ENCODE peak calls at places on chromosomes 12 and 14, in six cellular contexts. One of them, this sample, is unnamed.

GRCh38 chr12:11622774-11623375 is 26.6 kb upstream of the ETV6 start:
- DNase-seq in foreskin fibroblast: peak
- DNase-seq in uterus: no peak
- DNase-seq in mucosa of descending colon: no peak
- DNase-seq in body of pancreas: no peak
- DNase-seq in PC-9: peak
- DNase-seq in this sample: no peak

GRCh38 chr12:89372584-89373370 is 20.5 kb upstream of the DUSP6 start:
- DNase-seq in foreskin fibroblast: peak
- DNase-seq in uterus: no peak
- DNase-seq in mucosa of descending colon: no peak
- DNase-seq in body of pancreas: no peak
- DNase-seq in PC-9: peak
- DNase-seq in this sample: no peak

GRCh38 chr12:25017336-25017735 is 68.4 kb upstream of the BCAT1 start:
- DNase-seq in foreskin fibroblast: peak
- DNase-seq in uterus: no peak
- DNase-seq in mucosa of descending colon: no peak
- DNase-seq in body of pancreas: no peak
- DNase-seq in PC-9: no peak
- DNase-seq in this sample: no peak

GRCh38 chr12:101670007-101670671 is 27.3 kb upstream of the CHPT1 start:
- DNase-seq in foreskin fibroblast: peak
- DNase-seq in uterus: no peak
- DNase-seq in mucosa of descending colon: peak
- DNase-seq in body of pancreas: peak
- DNase-seq in PC-9: no peak
- DNase-seq in this sample: peak

GRCh38 chr12:87274594-87275245 is 754.5 kb downstream of the C12orf50 start:
- DNase-seq in foreskin fibroblast: no peak
- DNase-seq in uterus: no peak
- DNase-seq in mucosa of descending colon: no peak
- DNase-seq in body of pancreas: no peak
- DNase-seq in PC-9: no peak
- DNase-seq in this sample: no peak

GRCh38 chr14:71290301-71290700 is 383.0 kb downstream of the PCNX1 start:
- DNase-seq in foreskin fibroblast: no peak
- DNase-seq in uterus: no peak
- DNase-seq in mucosa of descending colon: no peak
- DNase-seq in body of pancreas: no peak
- DNase-seq in PC-9: no peak
- DNase-seq in this sample: no peak

GRCh38 chr14:24110060-24110459 is 4.5 kb upstream of the DCAF11 start:
- DNase-seq in foreskin fibroblast: no peak
- DNase-seq in uterus: no peak
- DNase-seq in mucosa of descending colon: no peak
- DNase-seq in body of pancreas: no peak
- DNase-seq in PC-9: peak
- DNase-seq in this sample: no peak

GRCh38 chr12:102343361-102344121 is 136.8 kb downstream of the IGF1 start:
- DNase-seq in foreskin fibroblast: peak
- DNase-seq in uterus: no peak
- DNase-seq in mucosa of descending colon: no peak
- DNase-seq in body of pancreas: peak
- DNase-seq in PC-9: peak
- DNase-seq in this sample: no peak

GRCh38 chr12:63132201-63132600 is 18.8 kb downstream of the AVPR1A start:
- DNase-seq in foreskin fibroblast: no peak
- DNase-seq in uterus: no peak
- DNase-seq in mucosa of descending colon: no peak
- DNase-seq in body of pancreas: no peak
- DNase-seq in PC-9: no peak
- DNase-seq in this sample: no peak

GRCh38 chr12:33828326-33828725 is 194.0 kb upstream of the ALG10 start:
- DNase-seq in foreskin fibroblast: no peak
- DNase-seq in uterus: no peak
- DNase-seq in mucosa of descending colon: no peak
- DNase-seq in body of pancreas: no peak
- DNase-seq in PC-9: no peak
- DNase-seq in this sample: no peak

GRCh38 chr12:46373303-46374182 is 970 bp upstream of the SLC38A2 start:
- DNase-seq in foreskin fibroblast: peak
- DNase-seq in uterus: peak
- DNase-seq in mucosa of descending colon: peak
- DNase-seq in body of pancreas: peak
- DNase-seq in PC-9: no peak
- DNase-seq in this sample: peak

GRCh38 chr14:99698642-99699041 is 14.5 kb downstream of the CYP46A1 start:
- DNase-seq in foreskin fibroblast: no peak
- DNase-seq in uterus: no peak
- DNase-seq in mucosa of descending colon: no peak
- DNase-seq in body of pancreas: no peak
- DNase-seq in PC-9: no peak
- DNase-seq in this sample: no peak

GRCh38 chr14:30974628-30975027 is 50.8 kb upstream of the AP4S1 start:
- DNase-seq in foreskin fibroblast: peak
- DNase-seq in uterus: no peak
- DNase-seq in mucosa of descending colon: no peak
- DNase-seq in body of pancreas: no peak
- DNase-seq in PC-9: no peak
- DNase-seq in this sample: no peak

GRCh38 chr12:31999692-32000091 is 40.5 kb downstream of the RESF1 start:
- DNase-seq in foreskin fibroblast: no peak
- DNase-seq in uterus: no peak
- DNase-seq in mucosa of descending colon: no peak
- DNase-seq in body of pancreas: no peak
- DNase-seq in PC-9: no peak
- DNase-seq in this sample: no peak

GRCh38 chr14:102075155-102075554 is 11.7 kb downstream of the HSP90AA1 start:
- DNase-seq in foreskin fibroblast: no peak
- DNase-seq in uterus: no peak
- DNase-seq in mucosa of descending colon: no peak
- DNase-seq in body of pancreas: no peak
- DNase-seq in PC-9: no peak
- DNase-seq in this sample: no peak

GRCh38 chr12:112496493-112496892 is 77.7 kb downstream of the PTPN11 start:
- DNase-seq in foreskin fibroblast: no peak
- DNase-seq in uterus: no peak
- DNase-seq in mucosa of descending colon: no peak
- DNase-seq in body of pancreas: no peak
- DNase-seq in PC-9: no peak
- DNase-seq in this sample: peak

GRCh38 chr12:91606662-91607377 is 424.2 kb upstream of the DCN start:
- DNase-seq in foreskin fibroblast: no peak
- DNase-seq in uterus: no peak
- DNase-seq in mucosa of descending colon: no peak
- DNase-seq in body of pancreas: no peak
- DNase-seq in PC-9: no peak
- DNase-seq in this sample: no peak

GRCh38 chr14:93115920-93116675 is at the start of gene ITPK1:
- DNase-seq in foreskin fibroblast: peak
- DNase-seq in uterus: peak
- DNase-seq in mucosa of descending colon: peak
- DNase-seq in body of pancreas: peak
- DNase-seq in PC-9: no peak
- DNase-seq in this sample: peak

GRCh38 chr14:93587330-93587729 is 156.6 kb downstream of the UNC79 start:
- DNase-seq in foreskin fibroblast: no peak
- DNase-seq in uterus: no peak
- DNase-seq in mucosa of descending colon: no peak
- DNase-seq in body of pancreas: no peak
- DNase-seq in PC-9: no peak
- DNase-seq in this sample: no peak

GRCh38 chr14:94827711-94828505 is 58.0 kb upstream of the GSC start:
- DNase-seq in foreskin fibroblast: no peak
- DNase-seq in uterus: peak
- DNase-seq in mucosa of descending colon: no peak
- DNase-seq in body of pancreas: no peak
- DNase-seq in PC-9: no peak
- DNase-seq in this sample: no peak

GRCh38 chr12:109097435-109098141 is at the start of gene UNG:
- DNase-seq in foreskin fibroblast: peak
- DNase-seq in uterus: peak
- DNase-seq in mucosa of descending colon: peak
- DNase-seq in body of pancreas: peak
- DNase-seq in PC-9: peak
- DNase-seq in this sample: peak

GRCh38 chr12:109099426-109100020 is 2.1 kb downstream of the UNG start:
- DNase-seq in foreskin fibroblast: peak
- DNase-seq in uterus: no peak
- DNase-seq in mucosa of descending colon: no peak
- DNase-seq in body of pancreas: no peak
- DNase-seq in PC-9: no peak
- DNase-seq in this sample: no peak

GRCh38 chr12:109098671-109099070 is 1.3 kb downstream of the UNG start:
- DNase-seq in foreskin fibroblast: peak
- DNase-seq in uterus: no peak
- DNase-seq in mucosa of descending colon: peak
- DNase-seq in body of pancreas: no peak
- DNase-seq in PC-9: no peak
- DNase-seq in this sample: no peak

GRCh38 chr12:109097140-109097434 is 310 bp upstream of the UNG start:
- DNase-seq in foreskin fibroblast: no peak
- DNase-seq in uterus: no peak
- DNase-seq in mucosa of descending colon: no peak
- DNase-seq in body of pancreas: no peak
- DNase-seq in PC-9: no peak
- DNase-seq in this sample: no peak

DNA sequence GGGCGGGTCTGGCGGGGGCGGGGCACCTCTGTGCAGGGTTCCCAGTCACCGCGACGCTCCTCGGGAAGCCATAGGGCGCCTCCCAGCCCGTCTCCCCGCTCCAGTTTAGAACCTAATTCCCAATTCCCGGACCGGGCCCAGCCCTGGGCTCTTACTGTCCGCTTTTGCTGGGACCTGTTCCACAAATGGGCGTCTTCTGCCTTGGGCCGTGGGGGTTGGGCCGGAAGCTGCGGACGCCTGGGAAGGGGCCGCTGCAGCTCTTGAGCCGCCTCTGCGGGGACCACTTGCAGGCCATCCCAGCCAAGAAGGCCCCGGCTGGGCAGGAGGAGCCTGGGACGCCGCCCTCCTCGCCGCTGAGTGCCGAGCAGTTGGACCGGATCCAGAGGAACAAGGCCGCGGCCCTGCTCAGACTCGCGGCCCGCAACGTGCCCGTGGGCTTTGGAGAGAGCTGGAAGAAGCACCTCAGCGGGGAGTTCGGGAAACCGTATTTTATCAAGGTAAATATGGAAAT is 800 bp downstream of the UNG start:
- DNase-seq in foreskin fibroblast: peak
- DNase-seq in uterus: no peak
- DNase-seq in mucosa of descending colon: peak
- DNase-seq in body of pancreas: peak
- DNase-seq in PC-9: no peak
- DNase-seq in this sample: no peak
- TF ChIP-seq CTCF in foreskin fibroblast: no peak
- TF ChIP-seq CTCF in uterus: no peak
- TF ChIP-seq CTCF in mucosa of descending colon: no peak
- TF ChIP-seq CTCF in body of pancreas: no peak
- TF ChIP-seq CTCF in PC-9: no peak
- TF ChIP-seq CTCF in this sample: no peak

GRCh38 chr14:55704654-55705053 is 124.6 kb downstream of the KTN1 start:
- DNase-seq in foreskin fibroblast: no peak
- DNase-seq in uterus: no peak
- DNase-seq in mucosa of descending colon: no peak
- DNase-seq in body of pancreas: no peak
- DNase-seq in PC-9: no peak
- DNase-seq in this sample: no peak

GRCh38 chr14:55706893-55707292 is 126.9 kb downstream of the KTN1 start:
- DNase-seq in foreskin fibroblast: peak
- DNase-seq in uterus: no peak
- DNase-seq in mucosa of descending colon: no peak
- DNase-seq in body of pancreas: no peak
- DNase-seq in PC-9: no peak
- DNase-seq in this sample: no peak

GRCh38 chr14:55707365-55707804 is 127.4 kb downstream of the KTN1 start:
- DNase-seq in foreskin fibroblast: peak
- DNase-seq in uterus: no peak
- DNase-seq in mucosa of descending colon: no peak
- DNase-seq in body of pancreas: no peak
- DNase-seq in PC-9: peak
- DNase-seq in this sample: no peak

GRCh38 chr14:55706341-55706684 is 126.3 kb downstream of the KTN1 start:
- DNase-seq in foreskin fibroblast: no peak
- DNase-seq in uterus: no peak
- DNase-seq in mucosa of descending colon: peak
- DNase-seq in body of pancreas: no peak
- DNase-seq in PC-9: no peak
- DNase-seq in this sample: no peak

GRCh38 chr14:55705651-55706340 is 125.8 kb downstream of the KTN1 start:
- DNase-seq in foreskin fibroblast: no peak
- DNase-seq in uterus: no peak
- DNase-seq in mucosa of descending colon: peak
- DNase-seq in body of pancreas: peak
- DNase-seq in PC-9: peak
- DNase-seq in this sample: no peak
- TF ChIP-seq CTCF in foreskin fibroblast: no peak
- TF ChIP-seq CTCF in uterus: no peak
- TF ChIP-seq CTCF in mucosa of descending colon: no peak
- TF ChIP-seq CTCF in body of pancreas: no peak
- TF ChIP-seq CTCF in PC-9: no peak
- TF ChIP-seq CTCF in this sample: no peak

DNA sequence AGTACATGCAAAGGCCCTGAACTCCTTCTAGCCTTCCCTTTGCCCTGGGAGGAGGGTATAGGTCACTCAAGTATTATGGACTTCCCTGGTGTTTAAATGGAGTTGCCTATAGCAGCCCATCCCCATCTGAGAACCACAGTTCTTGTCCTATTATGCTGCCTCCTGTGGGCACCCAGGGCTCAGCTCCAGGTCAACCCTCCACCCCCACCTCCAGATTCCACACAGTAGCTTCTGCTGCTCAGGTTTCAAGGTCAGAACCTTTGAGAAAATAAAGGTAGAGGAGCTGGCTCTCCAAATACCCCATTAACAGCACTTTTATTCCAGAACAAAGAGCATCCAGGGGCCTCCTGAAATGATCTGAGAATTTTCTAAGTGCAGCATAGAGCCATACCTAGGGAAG is 57.4 kb downstream of the ACTN1 start:
- DNase-seq in foreskin fibroblast: no peak
- DNase-seq in uterus: no peak
- DNase-seq in mucosa of descending colon: no peak
- DNase-seq in body of pancreas: no peak
- DNase-seq in PC-9: no peak
- DNase-seq in this sample: no peak
- TF ChIP-seq CTCF in foreskin fibroblast: peak
- TF ChIP-seq CTCF in uterus: no peak
- TF ChIP-seq CTCF in mucosa of descending colon: no peak
- TF ChIP-seq CTCF in body of pancreas: no peak
- TF ChIP-seq CTCF in PC-9: no peak
- TF ChIP-seq CTCF in this sample: no peak

DNA sequence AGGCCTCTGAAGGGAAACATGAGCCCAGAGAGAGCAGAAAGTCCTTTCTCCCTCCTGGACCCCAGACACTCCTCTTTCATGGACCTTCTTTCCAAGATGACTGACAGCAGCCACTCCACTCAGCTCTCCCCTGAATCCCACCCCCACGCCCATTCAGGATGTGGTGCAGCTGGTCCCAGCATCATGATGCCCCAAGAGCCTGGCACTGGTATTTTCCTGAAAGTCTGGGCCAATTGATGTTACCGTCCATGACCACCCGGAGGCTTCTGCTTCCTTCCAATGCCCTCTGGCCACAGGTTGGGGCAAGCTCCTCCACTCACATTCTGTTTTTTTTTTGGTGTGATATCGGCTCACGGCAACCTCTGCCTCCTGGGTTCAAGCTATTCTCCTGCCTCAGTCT is 112.6 kb downstream of the CALM1 start:
- DNase-seq in foreskin fibroblast: no peak
- DNase-seq in uterus: no peak
- DNase-seq in mucosa of descending colon: no peak
- DNase-seq in body of pancreas: no peak
- DNase-seq in PC-9: no peak
- DNase-seq in this sample: no peak
- TF ChIP-seq CTCF in foreskin fibroblast: no peak
- TF ChIP-seq CTCF in uterus: no peak
- TF ChIP-seq CTCF in mucosa of descending colon: no peak
- TF ChIP-seq CTCF in body of pancreas: no peak
- TF ChIP-seq CTCF in PC-9: no peak
- TF ChIP-seq CTCF in this sample: no peak

This sample was measured in GM20000.